ENCODE peak calls at places on chromosome 2, in five cellular contexts. One of them, this sample, is unnamed.

GRCh38 chr2:196482119-196483065 is 157.1 kb upstream of the CCDC150 start:
- DNase-seq in breast epithelium: no peak
- DNase-seq in cardiac muscle cell: peak; percentile 23
- DNase-seq in fibroblast of mammary gland: peak; percentile 84
- DNase-seq in AG04449: no peak
- DNase-seq in this sample: no peak

GRCh38 chr2:111709321-111709720 is 174.7 kb downstream of the ANAPC1 start:
- DNase-seq in breast epithelium: no peak
- DNase-seq in AG04449: no peak
- DNase-seq in cardiac muscle cell: no peak
- DNase-seq in fibroblast of mammary gland: no peak
- DNase-seq in this sample: no peak

GRCh38 chr2:36820942-36821605 is 124.6 kb downstream of the VIT start:
- DNase-seq in fibroblast of mammary gland: no peak
- DNase-seq in breast epithelium: peak; percentile 32
- DNase-seq in AG04449: no peak
- DNase-seq in cardiac muscle cell: no peak
- DNase-seq in this sample: peak; percentile 73

GRCh38 chr2:168392031-168392430 is 64.0 kb upstream of the CERS6 start:
- DNase-seq in cardiac muscle cell: no peak
- DNase-seq in fibroblast of mammary gland: peak; percentile 27
- DNase-seq in AG04449: no peak
- DNase-seq in breast epithelium: no peak
- DNase-seq in this sample: no peak

GRCh38 chr2:24304098-24304497 is 56.2 kb downstream of the ITSN2 start:
- DNase-seq in AG04449: peak; percentile 55
- DNase-seq in cardiac muscle cell: peak; percentile 92
- DNase-seq in fibroblast of mammary gland: peak; percentile 98
- DNase-seq in breast epithelium: peak; percentile 71
- DNase-seq in this sample: peak; percentile 33

GRCh38 chr2:103445356-103445755 is 683.5 kb downstream of the TMEM182 start:
- DNase-seq in fibroblast of mammary gland: no peak
- DNase-seq in AG04449: no peak
- DNase-seq in cardiac muscle cell: peak; percentile 0
- DNase-seq in breast epithelium: no peak
- DNase-seq in this sample: no peak

GRCh38 chr2:215880970-215881369 is 132.4 kb downstream of the MREG start:
- DNase-seq in AG04449: no peak
- DNase-seq in breast epithelium: no peak
- DNase-seq in fibroblast of mammary gland: no peak
- DNase-seq in cardiac muscle cell: no peak
- DNase-seq in this sample: no peak

GRCh38 chr2:215736653-215737290 is 276.6 kb downstream of the MREG start:
- DNase-seq in cardiac muscle cell: peak; percentile 82
- DNase-seq in AG04449: no peak
- DNase-seq in breast epithelium: no peak
- DNase-seq in fibroblast of mammary gland: peak; percentile 92
- DNase-seq in this sample: no peak

GRCh38 chr2:105329561-105330495 is at the start of gene TGFBRAP1:
- DNase-seq in cardiac muscle cell: peak; percentile 64
- DNase-seq in fibroblast of mammary gland: no peak
- DNase-seq in breast epithelium: no peak
- DNase-seq in AG04449: no peak
- DNase-seq in this sample: peak; percentile 48

GRCh38 chr2:22999951-23000350 is 385.0 kb upstream of the KLHL29 start:
- DNase-seq in cardiac muscle cell: no peak
- DNase-seq in breast epithelium: no peak
- DNase-seq in fibroblast of mammary gland: peak; percentile 47
- DNase-seq in AG04449: no peak
- DNase-seq in this sample: no peak

DNA sequence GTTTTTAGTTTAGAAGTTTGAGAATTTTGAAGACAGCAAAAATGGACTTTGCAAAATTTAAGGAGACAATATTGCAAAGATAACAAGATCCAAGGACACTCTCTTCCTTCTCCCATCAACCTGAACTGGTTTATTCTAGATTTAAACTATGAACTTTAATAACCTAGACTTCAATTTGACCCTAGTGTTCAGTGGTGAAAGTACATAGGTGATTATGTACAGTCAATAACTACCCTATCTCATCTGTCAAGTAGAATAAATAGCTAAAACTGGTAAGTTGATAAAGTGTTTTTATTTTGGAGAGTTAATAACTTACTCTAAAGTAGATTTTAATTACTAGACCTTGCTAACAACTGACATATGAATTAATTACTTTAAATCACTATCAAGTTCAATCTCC is 52.9 kb upstream of the NFE2L2 start:
- DNase-seq in cardiac muscle cell: no peak
- DNase-seq in breast epithelium: no peak
- DNase-seq in fibroblast of mammary gland: no peak
- DNase-seq in AG04449: no peak
- DNase-seq in this sample: no peak
- TF ChIP-seq CTCF in cardiac muscle cell: no peak
- TF ChIP-seq CTCF in breast epithelium: no peak
- TF ChIP-seq CTCF in fibroblast of mammary gland: no peak
- TF ChIP-seq CTCF in AG04449: no peak
- TF ChIP-seq CTCF in this sample: no peak

GRCh38 chr2:106547104-106547503 is 59.9 kb downstream of the CD8B2 start:
- DNase-seq in cardiac muscle cell: peak; percentile 40
- DNase-seq in fibroblast of mammary gland: peak; percentile 5
- DNase-seq in breast epithelium: no peak
- DNase-seq in AG04449: no peak
- DNase-seq in this sample: no peak
- H3K4me3 ChIP-seq in cardiac muscle cell: no peak overlapping the region
- H3K4me3 ChIP-seq in fibroblast of mammary gland: no peak overlapping the region
- H3K4me3 ChIP-seq in breast epithelium: no peak overlapping the region
- H3K4me3 ChIP-seq in AG04449: no peak overlapping the region
- H3K4me3 ChIP-seq in this sample: no peak overlapping the region

DNA sequence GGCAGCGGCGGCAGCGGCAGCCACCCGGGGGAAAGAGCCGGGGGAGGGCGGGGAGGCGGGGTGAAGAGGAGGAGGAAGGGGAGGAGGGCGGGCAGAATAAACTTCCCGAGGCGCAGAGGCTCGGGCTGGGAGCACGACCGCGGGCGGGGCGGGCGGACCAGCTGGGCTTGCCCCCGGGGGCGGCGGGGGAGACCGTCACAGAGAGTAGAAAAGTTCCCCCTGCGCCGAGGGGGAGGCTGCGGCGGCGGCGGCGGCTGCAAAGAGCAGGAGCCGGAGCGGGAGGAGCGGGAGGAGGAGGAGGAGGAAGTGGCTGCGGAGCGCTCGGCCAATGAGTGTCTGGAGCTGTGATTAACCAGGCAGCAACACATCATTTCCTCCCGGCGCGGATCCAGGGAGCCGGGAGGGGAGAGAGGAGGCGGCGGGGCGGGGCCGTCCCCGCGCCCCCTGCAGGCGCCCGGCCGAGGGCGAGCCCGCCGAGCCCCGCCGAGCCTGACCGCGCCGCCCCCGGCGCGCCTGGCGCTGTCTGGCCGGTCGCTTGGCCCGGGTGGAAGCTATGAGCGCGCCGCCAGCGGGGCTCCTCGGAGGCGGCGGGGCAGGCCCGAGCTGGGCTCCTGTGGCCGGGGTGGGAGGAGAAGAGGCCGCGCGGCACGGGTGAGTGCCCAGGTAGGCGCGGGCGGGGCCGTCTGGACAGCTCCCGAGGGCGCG is at the start of gene ACVR1:
- DNase-seq in breast epithelium: peak; percentile 95
- DNase-seq in cardiac muscle cell: peak; percentile 99
- DNase-seq in AG04449: peak; percentile 89
- DNase-seq in fibroblast of mammary gland: peak; percentile 97
- DNase-seq in this sample: peak; percentile 94
- TF ChIP-seq CTCF in breast epithelium: peak; percentile 12
- TF ChIP-seq CTCF in cardiac muscle cell: peak; percentile 20
- TF ChIP-seq CTCF in AG04449: no peak
- TF ChIP-seq CTCF in fibroblast of mammary gland: no peak
- TF ChIP-seq CTCF in this sample: no peak

GRCh38 chr2:176105727-176106635 is 1.1 kb upstream of the HOXD11 start:
- DNase-seq in AG04449: no peak
- DNase-seq in fibroblast of mammary gland: no peak
- DNase-seq in cardiac muscle cell: no peak
- DNase-seq in breast epithelium: no peak
- DNase-seq in this sample: no peak
- H3K4me3 ChIP-seq in AG04449: no peak overlapping the region
- H3K4me3 ChIP-seq in fibroblast of mammary gland: no peak overlapping the region
- H3K4me3 ChIP-seq in cardiac muscle cell: no peak overlapping the region
- H3K4me3 ChIP-seq in breast epithelium: peak overlapping the region; percentile 43
- H3K4me3 ChIP-seq in this sample: peak overlapping the region; percentile 27

DNA sequence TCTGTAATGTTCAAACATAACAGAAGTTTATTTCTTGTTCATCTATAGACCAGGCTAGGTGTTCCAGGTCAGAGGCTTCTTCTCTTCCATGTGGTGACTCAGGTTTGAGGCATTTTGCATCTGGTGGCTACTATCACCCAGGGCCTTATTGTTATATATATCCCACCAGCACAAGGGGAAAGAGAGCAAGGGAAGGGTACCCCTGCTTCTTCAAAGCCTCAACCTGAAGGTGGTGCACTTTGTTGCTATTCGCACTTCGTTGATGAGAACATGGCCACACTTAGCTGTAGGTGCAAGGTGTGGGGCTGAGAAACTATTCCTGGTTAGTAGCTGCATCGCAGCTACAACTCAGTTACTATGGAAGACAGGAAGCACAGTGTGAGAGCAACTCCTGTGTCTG is 27.4 kb upstream of the SLC3A1 start:
- DNase-seq in AG04449: no peak
- DNase-seq in fibroblast of mammary gland: no peak
- DNase-seq in cardiac muscle cell: no peak
- DNase-seq in breast epithelium: no peak
- DNase-seq in this sample: no peak
- TF ChIP-seq CTCF in AG04449: no peak
- TF ChIP-seq CTCF in fibroblast of mammary gland: no peak
- TF ChIP-seq CTCF in cardiac muscle cell: peak; percentile 4
- TF ChIP-seq CTCF in breast epithelium: no peak
- TF ChIP-seq CTCF in this sample: no peak

DNA sequence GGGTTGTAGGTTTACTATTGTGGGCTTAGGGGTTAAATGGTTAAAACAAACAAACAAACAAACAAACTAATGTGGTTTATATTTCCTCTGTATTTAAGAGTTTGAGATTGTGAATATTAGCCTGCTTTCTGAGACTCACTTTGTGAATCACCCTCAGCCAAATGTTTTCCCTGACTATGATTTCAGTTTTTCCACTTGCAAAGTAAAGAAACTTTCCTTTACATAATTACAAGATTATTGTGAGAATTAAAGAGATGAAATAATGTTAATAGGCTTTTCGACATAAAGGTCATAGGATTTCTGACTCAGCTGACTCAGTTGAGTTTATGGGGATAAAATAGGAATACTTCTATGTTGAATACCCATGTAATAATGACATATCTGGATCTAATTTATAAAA is 2.9 kb downstream of the GULP1 start:
- DNase-seq in AG04449: no peak
- DNase-seq in cardiac muscle cell: no peak
- DNase-seq in breast epithelium: no peak
- DNase-seq in fibroblast of mammary gland: peak; percentile 20
- DNase-seq in this sample: no peak
- H3K4me3 ChIP-seq in AG04449: no peak overlapping the region
- H3K4me3 ChIP-seq in cardiac muscle cell: peak overlapping the region; percentile 78
- H3K4me3 ChIP-seq in breast epithelium: peak overlapping the region; percentile 77
- H3K4me3 ChIP-seq in fibroblast of mammary gland: peak overlapping the region; percentile 80
- H3K4me3 ChIP-seq in this sample: no peak overlapping the region

This sample was measured in colonic mucosa.